ENCODE peak calls at places on chromosome 20, in four cellular contexts. I is upper lobe of right lung, N is non-pigmented ciliary epithelial cell, D is RWPE1. A is an unnamed sample.

GRCh38 chr20:62887860-62888239 is 26.2 kb upstream of the TCFL5 start:
- DNase-seq in I (no peak), N (no peak), D (no peak), A (no peak)

GRCh38 chr20:3068986-3069900 is 2.2 kb upstream of the OXT start:
- DNase-seq in I (no peak), N (no peak), D (no peak), A (no peak)

GRCh38 chr20:44683263-44684046 is 31.7 kb upstream of the CCN5 start:
- DNase-seq in I (no peak), N (no peak), D (peak; percentile 93), A (peak; percentile 65)

GRCh38 chr20:10982692-10983091 is 308.9 kb upstream of the JAG1 start:
- DNase-seq in I (no peak), N (peak; percentile 81), D (peak; percentile 40), A (no peak)

GRCh38 chr20:38001173-38001875 is 31.9 kb downstream of the TTI1 start:
- DNase-seq in I (no peak), N (peak; percentile 61), D (peak; percentile 82), A (no peak)

GRCh38 chr20:41059236-41059635 is 30.6 kb downstream of the TOP1 start:
- DNase-seq in I (no peak), N (no peak), D (no peak), A (no peak)

GRCh38 chr20:57392512-57393271 is 1.5 kb downstream of the RBM38 start:
- DNase-seq in I (peak; percentile 69), N (no peak), D (no peak), A (peak; percentile 51)

GRCh38 chr20:37518059-37518458 is 3.0 kb upstream of the NNAT start:
- DNase-seq in I (no peak), N (no peak), D (no peak), A (no peak)

GRCh38 chr20:926646-927045 is 10.5 kb upstream of the ANGPT4 start:
- DNase-seq in I (no peak), N (no peak), D (no peak), A (no peak)

GRCh38 chr20:1185316-1185741 is 548 bp upstream of the TMEM74B start:
- DNase-seq in I (no peak), N (no peak), D (no peak), A (no peak)

GRCh38 chr20:48259456-48259855 is 474.2 kb upstream of the SULF2 start:
- DNase-seq in I (no peak), N (no peak), D (no peak), A (no peak)

GRCh38 chr20:31505903-31506302 is 8.3 kb upstream of the HM13 start:
- DNase-seq in I (no peak), N (no peak), D (no peak), A (no peak)

GRCh38 chr20:5135363-5136012 is 8.7 kb downstream of the CDS2 start:
- DNase-seq in I (no peak), N (no peak), D (no peak), A (no peak)

GRCh38 chr20:45946149-45946970 is 11.9 kb downstream of the PCIF1 start:
- DNase-seq in I (peak; percentile 76), N (no peak), D (peak; percentile 53), A (no peak)

GRCh38 chr20:49310695-49311094 is 32.8 kb upstream of the ZNFX1 start:
- DNase-seq in I (no peak), N (no peak), D (peak; percentile 63), A (no peak)

GRCh38 chr20:58705525-58705924 is 12.9 kb downstream of the NPEPL1 start:
- DNase-seq in I (no peak), N (no peak), D (no peak), A (no peak)

GRCh38 chr20:8667306-8667705 is 401.6 kb upstream of the PLCB4 start:
- DNase-seq in I (no peak), N (no peak), D (no peak), A (no peak)

GRCh38 chr20:50635676-50636600 is 55.4 kb downstream of the RIPOR3 start:
- DNase-seq in I (peak; percentile 83), N (no peak), D (peak; percentile 94), A (peak; percentile 39)

GRCh38 chr20:7950387-7950786 is 10.1 kb upstream of the HAO1 start:
- DNase-seq in I (no peak), N (no peak), D (no peak), A (no peak)

GRCh38 chr20:33796907-33797544 is 14.1 kb upstream of the CHMP4B start:
- DNase-seq in I (no peak), N (no peak), D (peak; percentile 68), A (no peak)

GRCh38 chr20:2470051-2470431 is 548 bp downstream of the SNRPB start:
- DNase-seq in I (no peak), N (no peak), D (peak; percentile 68), A (peak; percentile 55)

GRCh38 chr20:33518071-33518470 is 28.2 kb downstream of the CBFA2T2 start:
- DNase-seq in I (peak; percentile 16), N (peak; percentile 37), D (peak; percentile 57), A (no peak)

GRCh38 chr20:10319855-10320254 is 101.2 kb downstream of the SNAP25 start:
- DNase-seq in I (no peak), N (no peak), D (no peak), A (no peak)

GRCh38 chr20:19758888-19759331 is 852 bp downstream of the RIN2 start:
- DNase-seq in I (peak; percentile 92), N (no peak), D (no peak), A (no peak)

GRCh38 chr20:17796096-17796563 is 96.4 kb downstream of the BANF2 start:
- DNase-seq in I (no peak), N (no peak), D (no peak), A (no peak)

GRCh38 chr20:36116813-36117441 is 37.6 kb upstream of the EPB41L1 start:
- DNase-seq in I (no peak), N (no peak), D (peak; percentile 55), A (no peak)

GRCh38 chr20:2871111-2871465 is 2.2 kb upstream of the PTPRA start:
- DNase-seq in I (no peak), N (no peak), D (no peak), A (no peak)

GRCh38 chr20:15756001-15756400 is 817.2 kb downstream of the KIF16B start:
- DNase-seq in I (no peak), N (no peak), D (no peak), A (no peak)

GRCh38 chr20:21373436-21373835 is 23.9 kb downstream of the NKX2-4 start:
- DNase-seq in I (no peak), N (no peak), D (no peak), A (no peak)

GRCh38 chr20:49700411-49701185 is 13.1 kb downstream of the B4GALT5 start:
- DNase-seq in I (no peak), N (no peak), D (peak; percentile 81), A (no peak)

GRCh38 chr20:44137210-44137781 is 49.7 kb downstream of the JPH2 start:
- DNase-seq in I (no peak), N (peak; percentile 27), D (peak; percentile 78), A (no peak)

GRCh38 chr20:59645316-59645715 is 41.0 kb downstream of the PHACTR3 start:
- DNase-seq in I (no peak), N (no peak), D (no peak), A (no peak)

GRCh38 chr20:63048516-63049190 is 41.9 kb upstream of the BHLHE23 start:
- DNase-seq in I (no peak), N (no peak), D (no peak), A (no peak)

GRCh38 chr20:46022411-46023147 is 6.4 kb upstream of the SLC12A5 start:
- DNase-seq in I (peak; percentile 81), N (no peak), D (peak; percentile 65), A (peak; percentile 72)